ENCODE peak calls at places on chromosomes 11 and 22, in seven cellular contexts. F is K562, T is PC-3, J is right atrium auricular region, D is heart right ventricle, Z is neuronal stem cell, X is ovary. C is an unnamed sample.

GRCh38 chr22:39279170-39279850 is 34.5 kb upstream of the PDGFB start:
- DNase-seq in T (no peak), X (no peak), D (no peak), J (no peak), F (no peak), Z (no peak), C (no peak)

GRCh38 chr11:102581091-102581490 is 44.0 kb downstream of the MMP20 start:
- DNase-seq in X (no peak), J (no peak), F (no peak), Z (no peak), T (no peak), D (no peak), C (no peak)

GRCh38 chr22:22934543-22935055 is 47.0 kb downstream of the IGLL5 start:
- DNase-seq in T (no peak), D (no peak), J (no peak), F (peak; percentile 56), X (no peak), Z (no peak), C (no peak)

GRCh38 chr11:44244649-44245308 is 65.2 kb downstream of the ALX4 start:
- DNase-seq in F (no peak), X (no peak), Z (no peak), T (no peak), D (no peak), J (no peak), C (no peak)

GRCh38 chr11:119195680-119196079 is 10.4 kb downstream of the NHERF4 start:
- DNase-seq in J (no peak), X (no peak), F (peak; percentile 64), T (peak; percentile 73), Z (no peak), D (no peak), C (no peak)

GRCh38 chr11:115527534-115528125 is 23.4 kb upstream of the CADM1 start:
- DNase-seq in X (no peak), J (no peak), F (no peak), D (no peak), T (no peak), Z (peak; percentile 30), C (no peak)

GRCh38 chr11:32821917-32822560 is 7.7 kb upstream of the PRRG4 start:
- DNase-seq in T (no peak), Z (no peak), F (no peak), J (no peak), D (no peak), X (no peak), C (no peak)

GRCh38 chr11:100151944-100152343 is 535.1 kb upstream of the ARHGAP42 start:
- DNase-seq in D (no peak), J (no peak), T (peak; percentile 45), Z (no peak), F (no peak), X (no peak), C (no peak)

GRCh38 chr11:78469905-78470304 is 52.3 kb upstream of the GAB2 start:
- DNase-seq in D (no peak), J (no peak), F (no peak), X (no peak), T (no peak), Z (no peak), C (no peak)

GRCh38 chr22:24466831-24467249 is 28.3 kb upstream of the UPB1 start:
- DNase-seq in X (peak; percentile 55), F (no peak), D (peak; percentile 48), Z (no peak), T (peak; percentile 3), J (no peak), C (no peak)

GRCh38 chr11:111913997-111914396 is 1.5 kb downstream of the HSPB2 start:
- DNase-seq in D (peak; percentile 77), T (peak; percentile 33), X (peak; percentile 70), J (no peak), F (no peak), Z (no peak), C (no peak)

GRCh38 chr11:5689551-5689983 is at the start of gene TRIM22:
- DNase-seq in F (no peak), X (peak; percentile 44), T (no peak), J (no peak), D (peak; percentile 61), Z (no peak), C (peak; percentile 23)

DNA sequence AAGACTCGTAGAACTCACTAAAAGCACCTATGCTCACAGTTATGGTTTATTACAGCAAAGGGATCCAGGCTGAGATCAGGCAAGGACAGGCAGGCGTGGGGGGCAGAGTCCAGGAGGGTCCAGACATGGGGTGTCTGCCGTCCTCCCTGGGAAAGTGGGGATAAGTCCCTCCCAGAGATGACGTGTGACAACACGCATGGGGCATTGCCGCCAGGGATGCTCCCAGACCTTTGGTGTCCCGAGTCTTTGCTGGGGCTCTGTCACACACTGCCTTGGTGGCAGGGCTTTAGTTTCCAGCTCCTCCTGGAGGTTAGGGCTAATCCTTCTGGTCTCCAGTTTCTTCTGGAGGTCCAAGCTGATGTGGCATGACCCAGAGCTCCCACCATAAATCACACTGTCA is 226.7 kb downstream of the CTTN start:
- DNase-seq in D (no peak), F (no peak), X (no peak), T (no peak), J (no peak), Z (no peak), C (no peak)
- H3K9me3 ChIP-seq in D (no peaks in the 10 kb centered on the region), F (no peaks in the 10 kb centered on the region), X (no peaks in the 10 kb centered on the region), T (no peaks in the 10 kb centered on the region), J (no peaks in the 10 kb centered on the region), Z (peaks cover 2% of the 10 kb centered on the region), C (no peaks in the 10 kb centered on the region)

GRCh38 chr11:13076961-13077360 is 67.8 kb downstream of the RASSF10 start:
- DNase-seq in Z (no peak), J (no peak), T (peak; percentile 60), F (no peak), X (no peak), D (no peak), C (no peak)
- H3K9me3 ChIP-seq in Z (no peaks in the 10 kb centered on the region), J (no peaks in the 10 kb centered on the region), T (no peaks in the 10 kb centered on the region), F (no peaks in the 10 kb centered on the region), X (no peaks in the 10 kb centered on the region), D (no peaks in the 10 kb centered on the region), C (no peaks in the 10 kb centered on the region)

GRCh38 chr22:48803171-48803992 is 1024.3 kb downstream of the BRD1 start:
- DNase-seq in F (no peak), D (no peak), Z (no peak), J (no peak), T (no peak), X (no peak), C (no peak)

GRCh38 chr22:48804811-48805301 is 1022.8 kb downstream of the BRD1 start:
- DNase-seq in J (no peak), D (no peak), Z (no peak), T (no peak), F (no peak), X (no peak), C (no peak)

GRCh38 chr22:48805516-48805915 is 1022.2 kb downstream of the BRD1 start:
- DNase-seq in X (no peak), Z (no peak), T (no peak), J (no peak), F (no peak), D (no peak), C (no peak)

GRCh38 chr22:48802576-48802975 is 1025.1 kb downstream of the BRD1 start:
- DNase-seq in Z (no peak), D (no peak), X (no peak), J (no peak), F (no peak), T (no peak), C (no peak)

GRCh38 chr22:48803993-48804810 is 1023.5 kb downstream of the BRD1 start:
- DNase-seq in T (no peak), F (no peak), D (no peak), X (no peak), Z (no peak), J (no peak), C (no peak)
- H3K9me3 ChIP-seq in T (no peaks in the 10 kb centered on the region), F (no peaks in the 10 kb centered on the region), D (no peaks in the 10 kb centered on the region), X (no peaks in the 10 kb centered on the region), Z (no peaks in the 10 kb centered on the region), J (no peaks in the 10 kb centered on the region), C (no peaks in the 10 kb centered on the region)

GRCh38 chr11:48669146-48669545 is 180.6 kb downstream of the OR4A47 start:
- DNase-seq in J (no peak), D (no peak), Z (no peak), F (no peak), X (no peak), T (no peak), C (no peak)
- H3K9me3 ChIP-seq in J (no peaks in the 10 kb centered on the region), D (peaks cover 23% of the 10 kb centered on the region), Z (no peaks in the 10 kb centered on the region), F (no peaks in the 10 kb centered on the region), X (peaks cover 2% of the 10 kb centered on the region), T (peaks cover 13% of the 10 kb centered on the region), C (peaks cover 3% of the 10 kb centered on the region)

GRCh38 chr22:48594016-48594756 is 1233.5 kb downstream of the BRD1 start:
- DNase-seq in X (no peak), D (no peak), F (no peak), T (no peak), J (no peak), Z (no peak), C (no peak)
- H3K9me3 ChIP-seq in X (no peaks in the 10 kb centered on the region), D (no peaks in the 10 kb centered on the region), F (no peaks in the 10 kb centered on the region), T (no peaks in the 10 kb centered on the region), J (no peaks in the 10 kb centered on the region), Z (no peaks in the 10 kb centered on the region), C (no peaks in the 10 kb centered on the region)

GRCh38 chr22:47329727-47330653 is 567.5 kb downstream of the TBC1D22A start:
- DNase-seq in T (no peak), X (no peak), J (peak; percentile 34), F (no peak), D (no peak), Z (no peak), C (no peak)
- H3K9me3 ChIP-seq in T (no peaks in the 10 kb centered on the region), X (no peaks in the 10 kb centered on the region), J (no peaks in the 10 kb centered on the region), F (no peaks in the 10 kb centered on the region), D (no peaks in the 10 kb centered on the region), Z (no peaks in the 10 kb centered on the region), C (no peaks in the 10 kb centered on the region)

DNA sequence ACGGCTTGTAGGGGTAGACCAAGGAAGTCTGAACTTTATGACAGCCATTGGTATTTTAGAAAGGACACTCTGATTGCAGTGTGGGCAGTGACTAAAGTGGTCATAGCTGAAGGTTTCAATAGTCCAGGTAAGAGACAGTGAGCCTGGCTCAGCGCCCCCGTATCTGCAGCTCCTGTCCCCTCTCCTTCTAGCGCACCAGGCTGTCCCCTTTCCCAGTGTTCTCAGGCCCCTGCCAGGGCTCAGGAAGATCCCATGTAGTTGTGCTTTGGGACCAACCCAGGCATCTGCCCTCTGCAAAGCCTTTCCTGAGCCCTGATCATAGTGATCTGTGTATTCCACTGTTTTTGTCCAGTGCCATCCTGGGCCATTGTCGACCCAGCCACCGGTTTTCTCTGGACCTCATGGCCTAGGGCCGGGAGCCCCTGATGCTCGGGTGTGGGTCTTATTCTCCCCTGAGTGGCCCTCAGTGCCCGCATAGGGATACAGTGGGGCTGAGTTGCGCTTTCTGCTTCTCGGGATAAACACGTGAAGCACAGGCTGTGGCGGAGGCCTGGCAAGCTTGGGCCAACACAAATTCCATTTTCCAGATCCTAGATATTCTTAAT is 804.8 kb downstream of the TBC1D22A start:
- DNase-seq in T (no peak), D (no peak), J (no peak), X (no peak), F (no peak), Z (no peak), C (no peak)
- H3K9me3 ChIP-seq in T (no peaks in the 10 kb centered on the region), D (no peaks in the 10 kb centered on the region), J (no peaks in the 10 kb centered on the region), X (no peaks in the 10 kb centered on the region), F (no peaks in the 10 kb centered on the region), Z (no peaks in the 10 kb centered on the region), C (no peaks in the 10 kb centered on the region)